ENCODE peak calls at places on chromosome 14, in four cellular contexts. One of them, this sample, is unnamed.

GRCh38 chr14:50063876-50064420 is 52.4 kb downstream of the VCPKMT start:
- DNase-seq in GM23248: no peak
- DNase-seq in MM.1S: no peak
- DNase-seq in HCT116: no peak
- DNase-seq in this sample: no peak

GRCh38 chr14:104895786-104896642 is 28.7 kb upstream of the PLD4 start:
- DNase-seq in GM23248: peak; percentile 32
- DNase-seq in MM.1S: no peak
- DNase-seq in HCT116: no peak
- DNase-seq in this sample: no peak

GRCh38 chr14:80959448-80960006 is 4.1 kb downstream of the TSHR start:
- DNase-seq in GM23248: no peak
- DNase-seq in MM.1S: peak; percentile 93
- DNase-seq in HCT116: no peak
- DNase-seq in this sample: no peak

GRCh38 chr14:73258076-73258475 is 20.8 kb downstream of the PAPLN start:
- DNase-seq in GM23248: no peak
- DNase-seq in MM.1S: no peak
- DNase-seq in HCT116: no peak
- DNase-seq in this sample: no peak

GRCh38 chr14:50937325-50937724 is 7.0 kb downstream of the PYGL start:
- DNase-seq in GM23248: peak; percentile 82
- DNase-seq in MM.1S: no peak
- DNase-seq in HCT116: no peak
- DNase-seq in this sample: no peak

GRCh38 chr14:92646952-92647461 is 101.4 kb downstream of the LGMN start:
- DNase-seq in GM23248: peak; percentile 94
- DNase-seq in MM.1S: no peak
- DNase-seq in HCT116: no peak
- DNase-seq in this sample: no peak

GRCh38 chr14:104642540-104642868 is 37.9 kb upstream of the TMEM179 start:
- DNase-seq in GM23248: no peak
- DNase-seq in MM.1S: no peak
- DNase-seq in HCT116: no peak
- DNase-seq in this sample: no peak

GRCh38 chr14:79576434-79576833 is 634.9 kb downstream of the DIO2 start:
- DNase-seq in GM23248: no peak
- DNase-seq in MM.1S: no peak
- DNase-seq in HCT116: no peak
- DNase-seq in this sample: no peak

GRCh38 chr14:32559595-32559994 is 230.5 kb downstream of the AKAP6 start:
- DNase-seq in GM23248: peak; percentile 52
- DNase-seq in MM.1S: no peak
- DNase-seq in HCT116: no peak
- DNase-seq in this sample: peak; percentile 12

GRCh38 chr14:96181188-96181762 is 23.4 kb upstream of the BDKRB2 start:
- DNase-seq in GM23248: no peak
- DNase-seq in MM.1S: no peak
- DNase-seq in HCT116: no peak
- DNase-seq in this sample: no peak

GRCh38 chr14:66403183-66403582 is 83.0 kb upstream of the CCDC196 start:
- DNase-seq in GM23248: peak; percentile 56
- DNase-seq in MM.1S: peak; percentile 45
- DNase-seq in HCT116: no peak
- DNase-seq in this sample: peak; percentile 13

GRCh38 chr14:21317433-21317832 is 37.5 kb downstream of the RPGRIP1 start:
- DNase-seq in GM23248: no peak
- DNase-seq in MM.1S: no peak
- DNase-seq in HCT116: no peak
- DNase-seq in this sample: peak; percentile 20

GRCh38 chr14:105366386-105367074 is 31.8 kb upstream of the TEX22 start:
- DNase-seq in GM23248: no peak
- DNase-seq in MM.1S: no peak
- DNase-seq in HCT116: no peak
- DNase-seq in this sample: no peak

GRCh38 chr14:74014299-74014698 is 4.8 kb downstream of the ENTPD5 start:
- DNase-seq in GM23248: no peak
- DNase-seq in MM.1S: no peak
- DNase-seq in HCT116: no peak
- DNase-seq in this sample: no peak

GRCh38 chr14:98651042-98651441 is 621.0 kb downstream of the BCL11B start:
- DNase-seq in GM23248: no peak
- DNase-seq in MM.1S: no peak
- DNase-seq in HCT116: no peak
- DNase-seq in this sample: no peak

GRCh38 chr14:24422694-24423531 is 6.6 kb downstream of the CBLN3 start:
- DNase-seq in GM23248: no peak
- DNase-seq in MM.1S: no peak
- DNase-seq in HCT116: no peak
- DNase-seq in this sample: no peak

GRCh38 chr14:80605536-80605935 is 336.0 kb downstream of the CEP128 start:
- DNase-seq in GM23248: no peak
- DNase-seq in MM.1S: no peak
- DNase-seq in HCT116: no peak
- DNase-seq in this sample: no peak

GRCh38 chr14:103696466-103697071 is 18.7 kb downstream of the XRCC3 start:
- DNase-seq in GM23248: peak; percentile 39
- DNase-seq in MM.1S: no peak
- DNase-seq in HCT116: no peak
- DNase-seq in this sample: no peak

GRCh38 chr14:24331731-24332093 is 3.2 kb downstream of the ADCY4 start:
- DNase-seq in GM23248: no peak
- DNase-seq in MM.1S: no peak
- DNase-seq in HCT116: no peak
- DNase-seq in this sample: no peak

GRCh38 chr14:53355581-53356112 is 202.5 kb upstream of the DDHD1 start:
- DNase-seq in GM23248: peak; percentile 65
- DNase-seq in MM.1S: no peak
- DNase-seq in HCT116: peak; percentile 39
- DNase-seq in this sample: peak; percentile 89

GRCh38 chr14:20757963-20758362 is 10.2 kb upstream of the EDDM3B start:
- DNase-seq in GM23248: no peak
- DNase-seq in MM.1S: no peak
- DNase-seq in HCT116: no peak
- DNase-seq in this sample: peak; percentile 25

GRCh38 chr14:29738950-29739349 is 188.7 kb downstream of the PRKD1 start:
- DNase-seq in GM23248: no peak
- DNase-seq in MM.1S: peak; percentile 23
- DNase-seq in HCT116: no peak
- DNase-seq in this sample: no peak

GRCh38 chr14:82239205-82239604 is 705.6 kb upstream of the SEL1L start:
- DNase-seq in GM23248: no peak
- DNase-seq in MM.1S: no peak
- DNase-seq in HCT116: no peak
- DNase-seq in this sample: no peak

GRCh38 chr14:70771781-70772212 is 37.5 kb downstream of the MAP3K9 start:
- DNase-seq in GM23248: no peak
- DNase-seq in MM.1S: no peak
- DNase-seq in HCT116: no peak
- DNase-seq in this sample: peak; percentile 40

GRCh38 chr14:88929656-88930436 is 105.4 kb downstream of the TTC8 start:
- DNase-seq in GM23248: no peak
- DNase-seq in MM.1S: no peak
- DNase-seq in HCT116: no peak
- DNase-seq in this sample: no peak

GRCh38 chr14:104320611-104321086 is 182.3 kb downstream of the KIF26A start:
- DNase-seq in GM23248: no peak
- DNase-seq in MM.1S: no peak
- DNase-seq in HCT116: no peak
- DNase-seq in this sample: no peak

GRCh38 chr14:65237023-65237814 is 134.9 kb upstream of the MAX start:
- DNase-seq in GM23248: peak; percentile 62
- DNase-seq in MM.1S: no peak
- DNase-seq in HCT116: no peak
- DNase-seq in this sample: no peak

GRCh38 chr14:61492474-61492873 is 171.1 kb downstream of the PRKCH start:
- DNase-seq in GM23248: no peak
- DNase-seq in MM.1S: no peak
- DNase-seq in HCT116: no peak
- DNase-seq in this sample: no peak

GRCh38 chr14:88380405-88380804 is 5.1 kb upstream of the SPATA7 start:
- DNase-seq in GM23248: peak; percentile 6
- DNase-seq in MM.1S: no peak
- DNase-seq in HCT116: no peak
- DNase-seq in this sample: no peak

GRCh38 chr14:49959822-49960408 is 67.0 kb downstream of the ARF6 start:
- DNase-seq in GM23248: no peak
- DNase-seq in MM.1S: no peak
- DNase-seq in HCT116: no peak
- DNase-seq in this sample: no peak

GRCh38 chr14:64937821-64938193 is 4.7 kb downstream of the GPX2 start:
- DNase-seq in GM23248: peak; percentile 46
- DNase-seq in MM.1S: no peak
- DNase-seq in HCT116: no peak
- DNase-seq in this sample: no peak

DNA sequence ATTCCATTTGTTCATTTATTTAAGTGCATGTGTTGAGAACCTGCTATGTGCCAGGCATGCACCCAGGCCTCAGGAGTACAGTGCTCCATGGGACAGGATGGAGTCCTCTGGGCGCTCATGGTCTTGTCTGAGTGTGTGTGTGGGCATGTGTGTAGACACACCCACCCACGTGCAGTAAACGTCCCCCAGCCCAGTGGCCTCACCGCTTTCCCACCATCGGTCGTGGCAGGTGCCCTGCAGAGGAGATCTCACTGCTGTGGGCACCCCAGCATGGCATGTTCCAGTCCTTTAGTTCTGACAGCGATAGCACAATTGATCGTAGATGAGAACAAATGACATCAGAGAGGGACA is 63.9 kb downstream of the DGLUCY start:
- DNase-seq in GM23248: no peak
- DNase-seq in MM.1S: no peak
- DNase-seq in HCT116: no peak
- DNase-seq in this sample: no peak
- TF ChIP-seq EZH2phosphoT487 in GM23248: no peak
- TF ChIP-seq EZH2phosphoT487 in MM.1S: no peak
- TF ChIP-seq EZH2phosphoT487 in HCT116: no peak
- TF ChIP-seq EZH2phosphoT487 in this sample: no peak

DNA sequence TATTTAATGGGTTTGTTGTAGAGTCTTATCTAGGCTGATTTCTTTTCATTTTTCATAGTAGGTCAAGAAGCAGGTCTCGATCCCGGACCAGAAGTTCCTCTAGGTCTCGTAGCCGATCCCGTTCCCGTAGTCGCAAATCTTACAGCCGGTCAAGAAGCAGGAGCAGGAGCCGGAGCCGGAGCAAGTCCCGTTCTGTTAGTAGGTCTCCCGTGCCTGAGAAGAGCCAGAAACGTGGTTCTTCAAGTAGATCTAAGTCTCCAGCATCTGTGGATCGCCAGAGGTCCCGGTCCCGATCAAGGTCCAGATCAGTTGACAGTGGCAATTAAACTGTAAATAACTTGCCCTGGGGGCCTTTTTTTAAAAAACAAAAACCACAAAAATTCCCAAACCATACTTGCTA is 4.2 kb downstream of the SRSF5 start:
- DNase-seq in GM23248: no peak
- DNase-seq in MM.1S: no peak
- DNase-seq in HCT116: no peak
- DNase-seq in this sample: no peak
- H3K4me1 ChIP-seq in GM23248: peaks cover 24% of the 10 kb centered on the region
- H3K4me1 ChIP-seq in MM.1S: peaks cover 4% of the 10 kb centered on the region
- H3K4me1 ChIP-seq in HCT116: peaks cover 3% of the 10 kb centered on the region
- H3K4me1 ChIP-seq in this sample: peaks cover 20% of the 10 kb centered on the region

GRCh38 chr14:68127166-68127565 is 307.6 kb downstream of the RAD51B start:
- DNase-seq in GM23248: no peak
- DNase-seq in MM.1S: no peak
- DNase-seq in HCT116: no peak
- DNase-seq in this sample: no peak

GRCh38 chr14:68124885-68125731 is 305.5 kb downstream of the RAD51B start:
- DNase-seq in GM23248: peak; percentile 88
- DNase-seq in MM.1S: no peak
- DNase-seq in HCT116: no peak
- DNase-seq in this sample: no peak

DNA sequence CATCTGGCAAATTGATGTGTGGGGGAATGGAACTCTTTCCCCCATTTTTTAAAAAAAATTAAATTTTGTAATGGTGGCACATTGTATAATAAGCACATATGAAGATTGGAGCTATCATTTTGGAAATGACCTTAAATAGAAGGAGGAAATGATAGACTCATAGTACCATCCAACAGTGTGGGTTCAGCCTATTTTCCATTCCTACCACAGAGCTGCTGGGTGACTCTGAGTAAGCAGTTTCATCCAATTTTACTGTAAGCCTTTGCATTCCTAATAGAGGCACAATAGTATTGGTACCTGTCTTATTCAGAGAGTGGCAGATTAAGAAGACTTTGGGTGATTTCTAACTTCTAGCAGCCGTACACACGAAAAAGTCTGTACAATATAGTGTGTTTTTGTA is 304.5 kb downstream of the RAD51B start:
- DNase-seq in GM23248: no peak
- DNase-seq in MM.1S: no peak
- DNase-seq in HCT116: no peak
- DNase-seq in this sample: no peak
- H3K9ac ChIP-seq in GM23248: no peak overlapping the region
- H3K9ac ChIP-seq in MM.1S: no peak overlapping the region
- H3K9ac ChIP-seq in HCT116: no peak overlapping the region
- H3K9ac ChIP-seq in this sample: no peak overlapping the region

GRCh38 chr14:100443643-100444042 is 120.5 kb downstream of the SLC25A47 start:
- DNase-seq in GM23248: peak; percentile 86
- DNase-seq in MM.1S: no peak
- DNase-seq in HCT116: no peak
- DNase-seq in this sample: no peak
- TF ChIP-seq EZH2phosphoT487 in GM23248: no peak
- TF ChIP-seq EZH2phosphoT487 in MM.1S: no peak
- TF ChIP-seq EZH2phosphoT487 in HCT116: no peak
- TF ChIP-seq EZH2phosphoT487 in this sample: no peak

DNA sequence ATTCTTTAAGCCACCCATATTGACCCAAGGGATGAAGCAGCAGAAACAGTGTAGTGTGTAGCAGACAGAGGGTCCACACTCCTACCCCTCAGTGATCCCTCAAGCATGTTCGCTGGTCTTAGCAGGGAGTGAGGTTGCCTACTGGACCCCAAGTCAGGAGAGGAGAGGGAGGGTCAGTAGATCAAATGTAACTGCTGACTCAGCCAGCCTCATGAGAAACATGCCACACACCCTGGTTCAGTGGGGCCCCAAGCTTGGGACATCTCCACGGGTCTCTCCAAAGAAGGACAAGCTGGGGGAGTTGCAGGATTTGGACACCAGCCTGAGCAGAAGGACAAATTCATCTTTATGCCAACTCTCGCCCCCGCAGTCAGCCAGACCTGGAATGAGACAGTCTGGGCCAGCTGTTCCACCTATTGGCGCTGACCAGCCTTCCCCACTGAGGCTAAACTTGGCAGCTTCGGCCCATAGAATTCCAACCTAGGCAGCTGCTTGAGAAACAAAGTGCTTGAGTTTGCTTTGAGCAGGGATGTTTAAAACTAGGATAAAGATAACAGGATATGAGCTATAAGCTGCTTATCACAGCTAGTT is 66.0 kb upstream of the ACTN1 start:
- DNase-seq in GM23248: peak; percentile 52
- DNase-seq in MM.1S: no peak
- DNase-seq in HCT116: no peak
- DNase-seq in this sample: no peak
- H3K4me1 ChIP-seq in GM23248: peaks cover 48% of the 10 kb centered on the region
- H3K4me1 ChIP-seq in MM.1S: no peaks in the 10 kb centered on the region
- H3K4me1 ChIP-seq in HCT116: no peaks in the 10 kb centered on the region
- H3K4me1 ChIP-seq in this sample: peaks cover 29% of the 10 kb centered on the region

This sample was measured in neural progenitor cell.